ENCODE peak calls at places on chromosomes 7 and 10, in eight cellular contexts. X is right lobe of liver; M is lower lobe of right lung; O is GM23338; N is colonic mucosa; R is psoas muscle; D is esophagus squamous epithelium; Y is CD8-positive, alpha-beta memory T cell. P is an unnamed sample.
A peak's percentile ranks its signal among the peaks of the same experiment; 100 is the strongest.

GRCh38 chr10:86233131-86233530 is 133.5 kb downstream of the GRID1 start:
- DNase-seq in R (peak; percentile 13), Y (no peak), N (no peak), D (no peak), X (peak; percentile 3), O (peak; percentile 2), M (no peak), P (no peak)

GRCh38 chr7:34849163-34849960 is 187.9 kb downstream of the DPY19L1 start:
- DNase-seq in D (no peak), X (no peak), M (no peak), N (no peak), R (no peak), Y (no peak), O (no peak), P (no peak)

GRCh38 chr7:47941136-47941844 is 7.0 kb downstream of the PKD1L1 start:
- DNase-seq in O (no peak), D (no peak), M (no peak), X (no peak), R (no peak), N (no peak), Y (no peak), P (no peak)

GRCh38 chr7:2488272-2488645 is 12.1 kb upstream of the GRIFIN start:
- DNase-seq in R (peak; percentile 87), X (no peak), D (no peak), Y (no peak), M (no peak), N (no peak), O (no peak), P (no peak)

GRCh38 chr7:29116801-29117200 is 29.5 kb downstream of the CPVL start:
- DNase-seq in M (no peak), Y (no peak), R (no peak), N (no peak), O (no peak), X (no peak), D (no peak), P (no peak)

GRCh38 chr7:79268730-79269129 is 184.7 kb downstream of the MAGI2 start:
- DNase-seq in O (no peak), X (no peak), R (no peak), M (no peak), Y (no peak), N (no peak), D (no peak), P (no peak)

GRCh38 chr7:27962250-27962649 is 218.3 kb downstream of the JAZF1 start:
- DNase-seq in X (no peak), R (no peak), M (no peak), N (no peak), O (no peak), Y (no peak), D (no peak), P (no peak)

GRCh38 chr10:114487815-114488536 is 83.7 kb upstream of the AFAP1L2 start:
- DNase-seq in N (no peak), R (no peak), D (no peak), X (no peak), O (no peak), Y (no peak), M (no peak), P (no peak)

GRCh38 chr7:521221-522070 is 1.8 kb upstream of the PDGFA start:
- DNase-seq in X (peak; percentile 50), M (peak; percentile 78), N (no peak), D (no peak), O (no peak), R (no peak), Y (no peak), P (no peak)

GRCh38 chr10:68106656-68107055 is 2.6 kb upstream of the MYPN start:
- DNase-seq in X (no peak), R (no peak), O (no peak), D (no peak), Y (no peak), N (no peak), M (no peak), P (no peak)

GRCh38 chr7:68414631-68415425 is 1183.4 kb upstream of the AUTS2 start:
- DNase-seq in M (no peak), N (no peak), R (no peak), D (no peak), X (no peak), O (no peak), Y (no peak), P (no peak)

GRCh38 chr10:68348265-68348741 is 15.6 kb upstream of the PBLD start:
- DNase-seq in X (peak; percentile 22), M (no peak), O (peak; percentile 85), D (no peak), N (peak; percentile 58), Y (peak; percentile 20), R (no peak), P (peak; percentile 8)

GRCh38 chr7:82343-83155 is 109.8 kb upstream of the FAM20C start:
- DNase-seq in M (no peak), R (no peak), N (no peak), X (no peak), Y (no peak), D (no peak), O (peak; percentile 58), P (no peak)

GRCh38 chr10:60948871-60949270 is 4.9 kb upstream of the RHOBTB1 start:
- DNase-seq in O (no peak), N (no peak), M (no peak), X (no peak), Y (no peak), R (no peak), D (no peak), P (no peak)

GRCh38 chr10:1189166-1190051 is 133.2 kb downstream of the WDR37 start:
- DNase-seq in O (no peak), M (peak; percentile 24), N (no peak), R (peak; percentile 5), D (no peak), Y (no peak), X (no peak), P (no peak)

GRCh38 chr10:88411772-88412349 is 171.3 kb downstream of the RNLS start:
- DNase-seq in O (no peak), N (no peak), Y (no peak), X (no peak), M (no peak), R (no peak), D (no peak), P (no peak)

GRCh38 chr7:135670179-135670578 is 7.9 kb downstream of the STMP1 start:
- DNase-seq in N (no peak), D (no peak), O (no peak), Y (no peak), R (no peak), M (no peak), X (no peak), P (no peak)

GRCh38 chr7:136953386-136953785 is 84.9 kb downstream of the CHRM2 start:
- DNase-seq in M (no peak), N (no peak), Y (no peak), X (no peak), R (no peak), O (no peak), D (no peak), P (no peak)

GRCh38 chr7:56537952-56538351 is 421.7 kb upstream of the NUPR2 start:
- DNase-seq in N (no peak), R (peak; percentile 56), M (no peak), X (no peak), D (no peak), Y (no peak), O (no peak), P (no peak)

GRCh38 chr7:103679156-103680132 is 233.4 kb upstream of the SLC26A5 start:
- DNase-seq in O (no peak), Y (no peak), M (no peak), X (no peak), R (no peak), D (no peak), N (no peak), P (no peak)

GRCh38 chr10:22713853-22714523 is 390 bp downstream of the PIP4K2A start:
- DNase-seq in N (peak; percentile 30), D (no peak), X (peak; percentile 48), Y (peak; percentile 22), R (peak; percentile 65), O (peak; percentile 48), M (peak; percentile 63), P (no peak)

GRCh38 chr7:9981950-9982349 is 991.7 kb upstream of the PHF14 start:
- DNase-seq in Y (no peak), O (no peak), R (no peak), D (no peak), M (no peak), N (no peak), X (no peak), P (no peak)

DNA sequence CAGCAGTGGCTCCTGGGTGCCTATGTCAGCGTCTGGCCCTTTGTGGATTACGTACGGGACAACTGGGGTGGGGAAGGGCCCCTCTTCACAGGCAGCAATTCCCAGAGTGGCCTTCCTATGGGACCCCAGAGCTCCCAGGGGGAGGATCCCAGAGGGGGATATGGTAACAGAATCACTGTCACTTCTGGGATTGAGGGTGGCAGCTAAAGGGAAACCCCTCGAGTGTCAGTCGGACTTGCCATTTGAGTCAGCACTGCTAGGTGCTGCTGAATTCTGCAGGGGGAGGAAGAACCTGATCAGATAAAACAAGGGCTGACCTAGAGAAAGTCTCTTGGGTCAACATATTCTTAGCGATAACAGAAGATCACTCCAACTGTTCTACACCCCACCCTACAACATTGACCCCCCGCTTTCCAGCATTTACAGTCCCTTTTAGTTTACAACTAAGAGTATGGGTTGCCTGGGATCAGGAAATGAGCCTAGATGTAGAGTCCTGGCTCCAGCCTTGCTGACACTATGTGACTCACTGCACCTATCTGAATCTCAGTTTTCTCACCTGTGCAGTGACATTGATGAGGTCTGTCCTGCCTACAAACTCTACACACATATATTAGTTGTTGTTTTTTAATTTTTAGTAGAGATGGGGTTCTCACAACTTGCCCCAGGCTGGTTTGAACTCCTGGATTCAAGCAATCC is 12.3 kb upstream of the DDIT4 start:
- DNase-seq in N (peak; percentile 46), M (no peak), X (peak; percentile 28), R (no peak), D (no peak), O (no peak), Y (peak; percentile 26), P (no peak)
- H3K4me1 ChIP-seq in N (peaks cover 16% of the 10 kb centered on the region), M (peaks cover 62% of the 10 kb centered on the region), X (peaks cover 11% of the 10 kb centered on the region), R (peaks cover 40% of the 10 kb centered on the region), D (peaks cover 72% of the 10 kb centered on the region), O (peaks cover 36% of the 10 kb centered on the region), Y (peaks cover 80% of the 10 kb centered on the region), P (peaks cover 63% of the 10 kb centered on the region)

GRCh38 chr7:93873998-93874574 is 16.5 kb downstream of the TFPI2 start:
- DNase-seq in O (peak; percentile 38), N (no peak), M (no peak), Y (no peak), X (no peak), D (no peak), R (no peak), P (no peak)
- H3K4me1 ChIP-seq in O (no peaks in the 10 kb centered on the region), N (no peaks in the 10 kb centered on the region), M (no peaks in the 10 kb centered on the region), Y (no peaks in the 10 kb centered on the region), X (no peaks in the 10 kb centered on the region), D (no peaks in the 10 kb centered on the region), R (no peaks in the 10 kb centered on the region), P (no peaks in the 10 kb centered on the region)

GRCh38 chr10:74901867-74902439 is 75.6 kb downstream of the KAT6B start:
- DNase-seq in N (no peak), M (no peak), Y (no peak), O (no peak), D (no peak), X (no peak), R (no peak), P (no peak)
- H3K4me1 ChIP-seq in N (no peaks in the 10 kb centered on the region), M (peaks cover 28% of the 10 kb centered on the region), Y (peaks cover 36% of the 10 kb centered on the region), O (no peaks in the 10 kb centered on the region), D (peaks cover 10% of the 10 kb centered on the region), X (no peaks in the 10 kb centered on the region), R (peaks cover 51% of the 10 kb centered on the region), P (peaks cover 5% of the 10 kb centered on the region)

DNA sequence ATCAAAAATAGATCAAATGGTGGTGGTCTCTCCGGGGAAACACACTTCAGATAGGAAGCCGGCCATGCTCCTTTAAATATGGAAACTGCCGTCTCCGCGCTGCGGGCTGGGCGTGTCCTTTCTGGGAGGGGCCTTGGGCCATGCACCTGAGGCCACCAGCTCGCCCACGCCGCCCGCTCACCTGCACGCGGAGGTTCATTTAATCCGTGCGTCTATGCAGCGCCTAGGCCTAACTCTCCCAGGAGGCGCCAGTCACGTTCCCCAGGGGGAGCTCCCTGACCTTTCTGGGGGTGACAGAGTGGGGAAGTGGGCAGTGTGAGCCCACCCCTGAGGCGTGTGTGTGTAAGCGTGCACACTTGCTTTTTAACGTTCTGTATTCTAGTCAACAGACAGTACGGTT is 64.0 kb downstream of the C10orf143 start:
- DNase-seq in D (no peak), N (peak; percentile 12), R (no peak), X (no peak), M (no peak), Y (no peak), O (peak; percentile 33), P (no peak)
- H3K4me1 ChIP-seq in D (no peaks in the 10 kb centered on the region), N (no peaks in the 10 kb centered on the region), R (no peaks in the 10 kb centered on the region), X (no peaks in the 10 kb centered on the region), M (no peaks in the 10 kb centered on the region), Y (no peaks in the 10 kb centered on the region), O (peaks cover 9% of the 10 kb centered on the region), P (no peaks in the 10 kb centered on the region)

P was measured in effector memory CD4-positive, alpha-beta T cell.